ENCODE peak calls at places on chromosomes 1 and 21, in eight cellular contexts. E, G, J, D, F, R, C and V are unnamed samples.

GRCh38 chr21:27678511-27678910 is 711.6 kb upstream of the ADAMTS5 start:
- DNase-seq in G (no peak), E (no peak), J (no peak), R (no peak), F (no peak), C (no peak), D (no peak), V (no peak)

GRCh38 chr1:54906586-54906985 is 19.6 kb upstream of the DHCR24 start:
- DNase-seq in D (no peak), F (no peak), E (no peak), G (no peak), R (no peak), C (no peak), J (no peak), V (no peak)

GRCh38 chr1:23216771-23217420 is 406 bp downstream of the HTR1D start:
- DNase-seq in D (no peak), C (no peak), R (no peak), G (no peak), F (no peak), E (no peak), J (peak; percentile 18), V (no peak)

GRCh38 chr1:44239337-44239960 is 26.2 kb downstream of the DMAP1 start:
- DNase-seq in F (no peak), J (no peak), D (no peak), R (peak; percentile 81), C (no peak), G (peak; percentile 22), E (peak; percentile 72), V (no peak)

GRCh38 chr1:233865902-233866301 is 38.6 kb upstream of the SLC35F3 start:
- DNase-seq in F (no peak), G (no peak), J (no peak), R (no peak), D (no peak), E (no peak), C (no peak), V (no peak)

GRCh38 chr21:43188181-43188580 is 19.4 kb downstream of the CRYAA start:
- DNase-seq in G (no peak), E (peak; percentile 5), D (no peak), J (no peak), R (no peak), F (no peak), C (no peak), V (no peak)

GRCh38 chr1:201892211-201892610 is 3.5 kb downstream of the SHISA4 start:
- DNase-seq in C (no peak), J (no peak), D (no peak), E (no peak), F (no peak), R (no peak), G (no peak), V (no peak)

GRCh38 chr1:35097224-35097623 is 18.0 kb downstream of the ZMYM1 start:
- DNase-seq in E (no peak), C (no peak), D (no peak), R (no peak), J (no peak), F (no peak), G (peak; percentile 86), V (no peak)